ENCODE peak calls at places on chromosomes 5 and 9, in six cellular contexts. One of them, this sample, is unnamed.

GRCh38 chr9:83385317-83385716 is 152.9 kb downstream of the FRMD3 start:
- DNase-seq in esophagus squamous epithelium: no peak
- DNase-seq in heart left ventricle: no peak
- DNase-seq in GM12891: no peak
- DNase-seq in IMR-90: no peak
- DNase-seq in NB4: no peak
- DNase-seq in this sample: no peak

GRCh38 chr5:65037845-65038815 is 269.4 kb downstream of the CWC27 start:
- DNase-seq in esophagus squamous epithelium: no peak
- DNase-seq in heart left ventricle: peak; percentile 37
- DNase-seq in GM12891: no peak
- DNase-seq in IMR-90: no peak
- DNase-seq in NB4: peak; percentile 13
- DNase-seq in this sample: no peak

GRCh38 chr5:14168793-14169262 is 25.7 kb downstream of the TRIO start:
- DNase-seq in esophagus squamous epithelium: no peak
- DNase-seq in heart left ventricle: no peak
- DNase-seq in GM12891: no peak
- DNase-seq in IMR-90: no peak
- DNase-seq in NB4: no peak
- DNase-seq in this sample: no peak

GRCh38 chr5:157248771-157249475 is 17.0 kb upstream of the CYFIP2 start:
- DNase-seq in esophagus squamous epithelium: no peak
- DNase-seq in heart left ventricle: no peak
- DNase-seq in GM12891: no peak
- DNase-seq in IMR-90: no peak
- DNase-seq in NB4: no peak
- DNase-seq in this sample: no peak

GRCh38 chr5:53568868-53569267 is 8.4 kb downstream of the NDUFS4 start:
- DNase-seq in esophagus squamous epithelium: no peak
- DNase-seq in heart left ventricle: no peak
- DNase-seq in GM12891: no peak
- DNase-seq in IMR-90: peak; percentile 23
- DNase-seq in NB4: no peak
- DNase-seq in this sample: no peak

GRCh38 chr9:91117474-91117891 is 244.2 kb downstream of the AUH start:
- DNase-seq in esophagus squamous epithelium: no peak
- DNase-seq in heart left ventricle: no peak
- DNase-seq in GM12891: no peak
- DNase-seq in IMR-90: no peak
- DNase-seq in NB4: no peak
- DNase-seq in this sample: no peak

GRCh38 chr9:691825-692363 is 149.6 kb upstream of the DMRT1 start:
- DNase-seq in esophagus squamous epithelium: no peak
- DNase-seq in heart left ventricle: no peak
- DNase-seq in GM12891: no peak
- DNase-seq in IMR-90: no peak
- DNase-seq in NB4: no peak
- DNase-seq in this sample: no peak

GRCh38 chr5:10151656-10152055 is 98.0 kb downstream of the ATPSCKMT start:
- DNase-seq in esophagus squamous epithelium: no peak
- DNase-seq in heart left ventricle: no peak
- DNase-seq in GM12891: no peak
- DNase-seq in IMR-90: peak; percentile 9
- DNase-seq in NB4: no peak
- DNase-seq in this sample: peak; percentile 26

GRCh38 chr9:126292736-126293521 is 33.7 kb upstream of the MVB12B start:
- DNase-seq in esophagus squamous epithelium: no peak
- DNase-seq in heart left ventricle: no peak
- DNase-seq in GM12891: no peak
- DNase-seq in IMR-90: no peak
- DNase-seq in NB4: no peak
- DNase-seq in this sample: no peak

GRCh38 chr5:110439280-110439679 is 287.2 kb downstream of the TMEM232 start:
- DNase-seq in esophagus squamous epithelium: no peak
- DNase-seq in heart left ventricle: no peak
- DNase-seq in GM12891: no peak
- DNase-seq in IMR-90: no peak
- DNase-seq in NB4: no peak
- DNase-seq in this sample: no peak

GRCh38 chr9:35306281-35306680 is 144.5 kb downstream of the UNC13B start:
- DNase-seq in esophagus squamous epithelium: no peak
- DNase-seq in heart left ventricle: no peak
- DNase-seq in GM12891: no peak
- DNase-seq in IMR-90: peak; percentile 45
- DNase-seq in NB4: no peak
- DNase-seq in this sample: no peak

GRCh38 chr5:86129009-86129408 is 488.7 kb upstream of the COX7C start:
- DNase-seq in esophagus squamous epithelium: no peak
- DNase-seq in heart left ventricle: no peak
- DNase-seq in GM12891: no peak
- DNase-seq in IMR-90: no peak
- DNase-seq in NB4: no peak
- DNase-seq in this sample: no peak

GRCh38 chr5:102532126-102532525 is 33.3 kb upstream of the SLCO6A1 start:
- DNase-seq in esophagus squamous epithelium: no peak
- DNase-seq in heart left ventricle: peak; percentile 59
- DNase-seq in GM12891: no peak
- DNase-seq in IMR-90: no peak
- DNase-seq in NB4: no peak
- DNase-seq in this sample: no peak

GRCh38 chr5:102531506-102531905 is 32.7 kb upstream of the SLCO6A1 start:
- DNase-seq in esophagus squamous epithelium: no peak
- DNase-seq in heart left ventricle: no peak
- DNase-seq in GM12891: no peak
- DNase-seq in IMR-90: no peak
- DNase-seq in NB4: peak; percentile 61
- DNase-seq in this sample: no peak

GRCh38 chr5:102528600-102528999 is 29.8 kb upstream of the SLCO6A1 start:
- DNase-seq in esophagus squamous epithelium: no peak
- DNase-seq in heart left ventricle: no peak
- DNase-seq in GM12891: no peak
- DNase-seq in IMR-90: no peak
- DNase-seq in NB4: no peak
- DNase-seq in this sample: no peak

GRCh38 chr5:102523541-102524175 is 24.9 kb upstream of the SLCO6A1 start:
- DNase-seq in esophagus squamous epithelium: no peak
- DNase-seq in heart left ventricle: no peak
- DNase-seq in GM12891: no peak
- DNase-seq in IMR-90: no peak
- DNase-seq in NB4: no peak
- DNase-seq in this sample: no peak

GRCh38 chr5:102527547-102527946 is 28.7 kb upstream of the SLCO6A1 start:
- DNase-seq in esophagus squamous epithelium: no peak
- DNase-seq in heart left ventricle: no peak
- DNase-seq in GM12891: no peak
- DNase-seq in IMR-90: no peak
- DNase-seq in NB4: no peak
- DNase-seq in this sample: no peak
- TF ChIP-seq POLR2A in esophagus squamous epithelium: no peak
- TF ChIP-seq POLR2A in heart left ventricle: no peak
- TF ChIP-seq POLR2A in GM12891: no peak
- TF ChIP-seq POLR2A in IMR-90: no peak
- TF ChIP-seq POLR2A in NB4: no peak
- TF ChIP-seq POLR2A in this sample: no peak

GRCh38 chr5:111551569-111552275 is 39.4 kb upstream of the STARD4 start:
- DNase-seq in esophagus squamous epithelium: no peak
- DNase-seq in heart left ventricle: no peak
- DNase-seq in GM12891: no peak
- DNase-seq in IMR-90: no peak
- DNase-seq in NB4: no peak
- DNase-seq in this sample: no peak

GRCh38 chr5:111559680-111560079 is 47.3 kb upstream of the STARD4 start:
- DNase-seq in esophagus squamous epithelium: no peak
- DNase-seq in heart left ventricle: no peak
- DNase-seq in GM12891: no peak
- DNase-seq in IMR-90: no peak
- DNase-seq in NB4: no peak
- DNase-seq in this sample: no peak

GRCh38 chr5:111556504-111556903 is 44.2 kb upstream of the STARD4 start:
- DNase-seq in esophagus squamous epithelium: no peak
- DNase-seq in heart left ventricle: no peak
- DNase-seq in GM12891: no peak
- DNase-seq in IMR-90: no peak
- DNase-seq in NB4: peak; percentile 36
- DNase-seq in this sample: no peak

GRCh38 chr5:111553889-111554288 is 41.6 kb upstream of the STARD4 start:
- DNase-seq in esophagus squamous epithelium: no peak
- DNase-seq in heart left ventricle: no peak
- DNase-seq in GM12891: no peak
- DNase-seq in IMR-90: no peak
- DNase-seq in NB4: no peak
- DNase-seq in this sample: no peak

GRCh38 chr5:111555760-111556159 is 43.4 kb upstream of the STARD4 start:
- DNase-seq in esophagus squamous epithelium: no peak
- DNase-seq in heart left ventricle: no peak
- DNase-seq in GM12891: no peak
- DNase-seq in IMR-90: no peak
- DNase-seq in NB4: no peak
- DNase-seq in this sample: no peak
- TF ChIP-seq POLR2A in esophagus squamous epithelium: no peak
- TF ChIP-seq POLR2A in heart left ventricle: no peak
- TF ChIP-seq POLR2A in GM12891: no peak
- TF ChIP-seq POLR2A in IMR-90: no peak
- TF ChIP-seq POLR2A in NB4: no peak
- TF ChIP-seq POLR2A in this sample: no peak

GRCh38 chr9:121604654-121605053 is 46.8 kb upstream of the DAB2IP start:
- DNase-seq in esophagus squamous epithelium: no peak
- DNase-seq in heart left ventricle: no peak
- DNase-seq in GM12891: no peak
- DNase-seq in IMR-90: no peak
- DNase-seq in NB4: no peak
- DNase-seq in this sample: no peak

GRCh38 chr9:121604242-121604641 is 47.2 kb upstream of the DAB2IP start:
- DNase-seq in esophagus squamous epithelium: no peak
- DNase-seq in heart left ventricle: no peak
- DNase-seq in GM12891: no peak
- DNase-seq in IMR-90: no peak
- DNase-seq in NB4: peak; percentile 47
- DNase-seq in this sample: peak; percentile 62

GRCh38 chr9:121610638-121610953 is 40.8 kb upstream of the DAB2IP start:
- DNase-seq in esophagus squamous epithelium: no peak
- DNase-seq in heart left ventricle: no peak
- DNase-seq in GM12891: no peak
- DNase-seq in IMR-90: no peak
- DNase-seq in NB4: no peak
- DNase-seq in this sample: no peak

GRCh38 chr9:121609845-121610637 is 41.4 kb upstream of the DAB2IP start:
- DNase-seq in esophagus squamous epithelium: no peak
- DNase-seq in heart left ventricle: peak; percentile 48
- DNase-seq in GM12891: no peak
- DNase-seq in IMR-90: peak; percentile 92
- DNase-seq in NB4: no peak
- DNase-seq in this sample: peak; percentile 99

GRCh38 chr9:121607434-121608248 is 43.8 kb upstream of the DAB2IP start:
- DNase-seq in esophagus squamous epithelium: no peak
- DNase-seq in heart left ventricle: peak; percentile 74
- DNase-seq in GM12891: no peak
- DNase-seq in IMR-90: peak; percentile 60
- DNase-seq in NB4: peak; percentile 59
- DNase-seq in this sample: peak; percentile 70
- TF ChIP-seq POLR2A in esophagus squamous epithelium: no peak
- TF ChIP-seq POLR2A in heart left ventricle: no peak
- TF ChIP-seq POLR2A in GM12891: no peak
- TF ChIP-seq POLR2A in IMR-90: no peak
- TF ChIP-seq POLR2A in NB4: no peak
- TF ChIP-seq POLR2A in this sample: no peak

DNA sequence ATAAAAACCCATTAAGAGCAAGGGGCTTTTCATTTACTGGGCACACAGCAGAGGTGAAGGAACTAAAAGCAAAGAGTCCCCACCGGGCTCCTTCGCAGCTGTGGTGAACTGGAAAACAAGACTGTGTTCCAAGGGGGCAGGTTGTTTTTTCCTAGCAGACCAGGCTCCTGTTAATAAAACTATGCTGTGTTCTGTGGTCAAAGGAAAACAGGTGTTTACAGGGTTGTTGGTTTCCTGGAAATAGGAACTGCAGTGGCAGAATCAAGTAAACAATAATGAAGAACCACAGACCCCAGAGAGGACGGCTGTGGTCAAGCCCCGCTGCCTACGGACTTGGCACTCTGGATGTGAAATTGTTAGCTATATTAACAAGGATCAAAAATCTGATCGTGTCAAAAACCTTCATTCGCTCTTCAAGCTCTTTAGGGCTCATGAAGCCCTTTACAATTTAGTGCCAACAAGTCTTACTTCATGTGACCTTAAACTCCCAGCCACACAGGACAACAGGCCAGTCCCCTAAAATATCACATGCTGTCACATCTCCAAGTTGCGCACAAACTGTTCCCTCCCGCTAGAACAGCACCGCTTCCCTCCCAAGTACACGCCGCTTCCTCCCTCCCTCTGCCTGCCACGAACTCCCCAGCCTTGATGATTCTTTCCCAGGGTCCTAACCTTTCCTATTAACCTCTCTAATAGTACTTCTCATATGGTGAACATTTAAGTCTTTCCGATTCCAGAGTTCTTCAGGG is 91.4 kb downstream of the TLE1 start:
- DNase-seq in esophagus squamous epithelium: no peak
- DNase-seq in heart left ventricle: peak; percentile 47
- DNase-seq in GM12891: no peak
- DNase-seq in IMR-90: no peak
- DNase-seq in NB4: no peak
- DNase-seq in this sample: no peak
- TF ChIP-seq POLR2A in esophagus squamous epithelium: no peak
- TF ChIP-seq POLR2A in heart left ventricle: no peak
- TF ChIP-seq POLR2A in GM12891: no peak
- TF ChIP-seq POLR2A in IMR-90: no peak
- TF ChIP-seq POLR2A in NB4: no peak
- TF ChIP-seq POLR2A in this sample: no peak